ENCODE peak calls at places on chromosomes 1 and 21, in four cellular contexts. T, V, C and Z are unnamed samples.

GRCh38 chr1:161420763-161421455 is 53.2 kb upstream of the CFAP126 start:
- DNase-seq in T (no peak), V (no peak), C (no peak), Z (no peak)

GRCh38 chr1:39965051-39965450 is 10.1 kb downstream of the MFSD2A start:
- DNase-seq in T (no peak), V (no peak), C (no peak), Z (no peak)

GRCh38 chr1:78210167-78210566 is 164.4 kb downstream of the GIPC2 start:
- DNase-seq in T (no peak), V (no peak), C (peak), Z (no peak)

GRCh38 chr1:81157686-81158085 is 643.0 kb upstream of the ADGRL2 start:
- DNase-seq in T (no peak), V (no peak), C (no peak), Z (no peak)

GRCh38 chr1:63835075-63835633 is 61.3 kb downstream of the ROR1 start:
- DNase-seq in T (no peak), V (no peak), C (no peak), Z (no peak)

GRCh38 chr1:39499668-39500067 is 8.2 kb downstream of the BMP8A start:
- DNase-seq in T (no peak), V (no peak), C (no peak), Z (peak)

GRCh38 chr1:223748773-223749733 is 36.7 kb downstream of the CAPN2 start:
- DNase-seq in T (peak), V (peak), C (no peak), Z (peak)

GRCh38 chr1:53317651-53318539 is 10.0 kb downstream of the LRP8 start:
- DNase-seq in T (no peak), V (no peak), C (no peak), Z (no peak)

GRCh38 chr1:110341146-110341871 is 2.1 kb downstream of the RBM15 start:
- DNase-seq in T (no peak), V (no peak), C (no peak), Z (no peak)

GRCh38 chr21:33362044-33362555 is 37.3 kb downstream of the IFNAR1 start:
- DNase-seq in T (peak), V (no peak), C (no peak), Z (no peak)

GRCh38 chr1:228494044-228494353 is 6.8 kb downstream of the RNF187 start:
- DNase-seq in T (no peak), V (no peak), C (no peak), Z (no peak)

GRCh38 chr1:16617101-16617727 is 3.9 kb upstream of the NBPF1 start:
- DNase-seq in T (peak), V (peak), C (no peak), Z (no peak)

GRCh38 chr1:8343464-8344001 is 25.6 kb downstream of the SLC45A1 start:
- DNase-seq in T (no peak), V (no peak), C (peak), Z (peak)

GRCh38 chr1:230112131-230112701 is 45.2 kb downstream of the GALNT2 start:
- DNase-seq in T (no peak), V (no peak), C (no peak), Z (peak)

GRCh38 chr1:236287757-236288619 is 6.2 kb upstream of the ERO1B start:
- DNase-seq in T (no peak), V (no peak), C (no peak), Z (no peak)

GRCh38 chr1:55640708-55641473 is 425.7 kb upstream of the USP24 start:
- DNase-seq in T (peak), V (no peak), C (no peak), Z (peak)

GRCh38 chr1:243440406-243440805 is 184.6 kb downstream of the SDCCAG8 start:
- DNase-seq in T (peak), V (no peak), C (no peak), Z (no peak)

GRCh38 chr1:23019851-23020625 is 770 bp downstream of the KDM1A start:
- DNase-seq in T (peak), V (peak), C (peak), Z (peak)

GRCh38 chr1:38919075-38919474 is 22.6 kb downstream of the RHBDL2 start:
- DNase-seq in T (no peak), V (no peak), C (no peak), Z (peak)

GRCh38 chr1:227849251-227849650 is 33.8 kb downstream of the PRSS38 start:
- DNase-seq in T (no peak), V (no peak), C (no peak), Z (no peak)

GRCh38 chr1:201049248-201049831 is 25.8 kb upstream of the KIF21B start:
- DNase-seq in T (no peak), V (no peak), C (no peak), Z (no peak)

GRCh38 chr1:21944261-21945074 is 7.4 kb upstream of the HSPG2 start:
- DNase-seq in T (no peak), V (no peak), C (no peak), Z (no peak)

GRCh38 chr1:198620198-198620597 is 18.6 kb upstream of the PTPRC start:
- DNase-seq in T (peak), V (no peak), C (no peak), Z (no peak)

GRCh38 chr21:35565204-35565611 is 495.1 kb downstream of the SETD4 start:
- DNase-seq in T (no peak), V (no peak), C (peak), Z (no peak)

GRCh38 chr1:186829679-186830587 is 1.2 kb downstream of the PLA2G4A start:
- DNase-seq in T (no peak), V (no peak), C (no peak), Z (no peak)